ENCODE peak calls at places on chromosomes 13 and 19, in seven cellular contexts. Z is breast epithelium; A is HCT116; S is anterior cingulate cortex; T is T-helper 1 cell; K is activated naive CD4-positive, alpha-beta T cell treated with anti-CD3 and anti-CD28 coated beads, Interleukin-2, amount 50 U/mL, for 16 hours; V is IMR-90. O is an unnamed sample.

GRCh38 chr19:51450730-51451307 is 7.4 kb downstream of the SIGLEC8 start:
- DNase-seq in Z (no peak), A (no peak), S (no peak), T (no peak), K (peak), V (no peak), O (no peak)

GRCh38 chr19:14479985-14480694 is 5.0 kb upstream of the PTGER1 start:
- DNase-seq in Z (no peak), A (no peak), S (no peak), T (peak), K (peak), V (peak), O (no peak)

GRCh38 chr19:28168557-28168956 is 1044.4 kb downstream of the UQCRFS1 start:
- DNase-seq in Z (no peak), A (no peak), S (no peak), T (no peak), K (no peak), V (no peak), O (no peak)

GRCh38 chr13:97749174-97749573 is 204.3 kb upstream of the IPO5 start:
- DNase-seq in Z (no peak), A (peak), S (no peak), T (no peak), K (no peak), V (peak), O (no peak)

GRCh38 chr19:50313812-50314536 is 15.2 kb downstream of the KCNC3 start:
- DNase-seq in Z (no peak), A (no peak), S (no peak), T (no peak), K (no peak), V (no peak), O (no peak)

GRCh38 chr19:2631213-2631821 is 71.2 kb downstream of the GNG7 start:
- DNase-seq in Z (no peak), A (no peak), S (no peak), T (no peak), K (no peak), V (peak), O (no peak)

GRCh38 chr19:33810821-33811220 is 14.2 kb downstream of the KCTD15 start:
- DNase-seq in Z (no peak), A (no peak), S (no peak), T (no peak), K (no peak), V (no peak), O (no peak)

GRCh38 chr19:52646571-52647222 is 8.5 kb upstream of the ZNF83 start:
- DNase-seq in Z (no peak), A (no peak), S (no peak), T (no peak), K (no peak), V (peak), O (no peak)

GRCh38 chr13:33169273-33169980 is 116.1 kb downstream of the STARD13 start:
- DNase-seq in Z (no peak), A (no peak), S (no peak), T (no peak), K (no peak), V (peak), O (no peak)

GRCh38 chr13:78593652-78594494 is 9.5 kb downstream of the POU4F1 start:
- DNase-seq in Z (no peak), A (no peak), S (no peak), T (no peak), K (no peak), V (no peak), O (no peak)

GRCh38 chr19:49997709-49998108 is 27.5 kb downstream of the VRK3 start:
- DNase-seq in Z (no peak), A (peak), S (no peak), T (no peak), K (no peak), V (peak), O (no peak)

O was measured in BJ.